ENCODE peak calls at places on chromosomes 12 and 14, in ten cellular contexts. C, T, E, M, J, P, U, I, O and B are unnamed samples.

GRCh38 chr12:11344504-11344903 is 34.3 kb upstream of the PRB4 start:
- DNase-seq in I (no peak), C (no peak), O (no peak), J (no peak), U (no peak), T (no peak), E (no peak), M (no peak), P (no peak), B (no peak)

GRCh38 chr14:105873870-105874512 is 347.6 kb downstream of the TMEM121 start:
- DNase-seq in T (no peak), P (no peak), C (no peak), M (no peak), J (no peak), E (no peak), I (no peak), O (no peak), U (no peak), B (no peak)

GRCh38 chr12:14395059-14395778 is 29.7 kb downstream of the ATF7IP start:
- DNase-seq in U (no peak), I (no peak), P (no peak), C (no peak), O (no peak), E (no peak), T (no peak), M (no peak), J (no peak), B (no peak)

GRCh38 chr12:81208193-81208946 is 130.5 kb downstream of the ACSS3 start:
- DNase-seq in O (peak; percentile 34), U (no peak), P (no peak), E (no peak), I (no peak), T (no peak), J (no peak), M (no peak), C (no peak), B (peak; percentile 48)

GRCh38 chr14:34059037-34059924 is 108.4 kb upstream of the EGLN3 start:
- DNase-seq in M (no peak), P (no peak), I (peak; percentile 40), E (no peak), T (no peak), C (no peak), O (no peak), U (no peak), J (no peak), B (no peak)

GRCh38 chr12:108328420-108328819 is 10.7 kb downstream of the CMKLR1 start:
- DNase-seq in J (no peak), O (no peak), T (no peak), E (no peak), U (no peak), P (no peak), M (no peak), I (no peak), C (no peak), B (no peak)

GRCh38 chr14:99656171-99656570 is 11.2 kb downstream of the HHIPL1 start:
- DNase-seq in M (no peak), U (no peak), J (no peak), P (no peak), T (no peak), C (no peak), I (no peak), E (no peak), O (no peak), B (no peak)

GRCh38 chr14:44317433-44317746 is 189.7 kb downstream of the FSCB start:
- DNase-seq in O (no peak), U (no peak), M (no peak), P (no peak), C (no peak), J (no peak), I (no peak), T (no peak), E (no peak), B (no peak)

GRCh38 chr12:80442426-80443222 is 1.4 kb upstream of the PTPRQ start:
- DNase-seq in J (no peak), U (no peak), M (peak; percentile 63), O (no peak), I (no peak), C (no peak), E (no peak), T (no peak), P (no peak), B (no peak)

GRCh38 chr12:114658002-114658441 is 26.0 kb downstream of the TBX3 start:
- DNase-seq in T (no peak), O (no peak), J (no peak), P (no peak), U (no peak), I (no peak), C (no peak), M (peak; percentile 13), E (no peak), B (no peak)

GRCh38 chr12:53418221-53418620 is 5.4 kb upstream of the AMHR2 start:
- DNase-seq in U (no peak), I (no peak), O (no peak), C (no peak), M (no peak), E (no peak), J (no peak), T (no peak), P (no peak), B (no peak)

GRCh38 chr12:27626239-27626638 is 70.0 kb upstream of the REP15 start:
- DNase-seq in T (no peak), U (no peak), M (no peak), O (no peak), P (no peak), J (no peak), E (no peak), I (no peak), C (no peak), B (no peak)

GRCh38 chr14:85471156-85471555 is 58.8 kb upstream of the FLRT2 start:
- DNase-seq in E (no peak), T (no peak), U (no peak), P (no peak), O (no peak), M (peak; percentile 57), J (no peak), I (no peak), C (no peak), B (no peak)

GRCh38 chr14:89508863-89509262 is 91.8 kb upstream of the FOXN3 start:
- DNase-seq in E (no peak), I (no peak), T (no peak), P (no peak), J (no peak), O (no peak), C (no peak), U (no peak), M (no peak), B (no peak)

DNA sequence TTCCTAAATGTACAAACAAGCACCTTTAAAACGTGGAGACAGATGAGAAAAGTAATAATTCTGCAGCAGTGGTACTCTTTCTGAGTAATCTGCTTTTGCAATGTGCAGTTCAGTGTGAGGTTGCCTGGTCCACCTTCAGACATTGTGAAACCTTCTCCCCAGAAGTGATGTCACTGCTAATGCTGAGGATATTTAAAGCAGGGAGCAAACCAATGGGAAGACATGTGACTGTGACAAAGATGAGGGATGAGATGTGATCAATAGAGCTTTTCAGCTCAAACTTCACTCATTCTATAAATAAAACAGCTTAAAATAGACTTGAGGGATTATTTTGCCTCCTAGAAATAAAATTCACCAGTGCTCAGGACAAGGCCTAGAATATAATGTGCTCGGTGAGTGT is 9.2 kb downstream of the SLC7A8 start:
- DNase-seq in P (no peak), I (no peak), U (no peak), E (no peak), O (peak; percentile 59), C (no peak), T (no peak), M (peak; percentile 48), J (no peak), B (no peak)
- TF ChIP-seq POLR2A in P (no peak), I (no peak), U (no peak), E (no peak), O (no peak), C (no peak), T (no peak), M (no peak), J (no peak), B (no peak)

DNA sequence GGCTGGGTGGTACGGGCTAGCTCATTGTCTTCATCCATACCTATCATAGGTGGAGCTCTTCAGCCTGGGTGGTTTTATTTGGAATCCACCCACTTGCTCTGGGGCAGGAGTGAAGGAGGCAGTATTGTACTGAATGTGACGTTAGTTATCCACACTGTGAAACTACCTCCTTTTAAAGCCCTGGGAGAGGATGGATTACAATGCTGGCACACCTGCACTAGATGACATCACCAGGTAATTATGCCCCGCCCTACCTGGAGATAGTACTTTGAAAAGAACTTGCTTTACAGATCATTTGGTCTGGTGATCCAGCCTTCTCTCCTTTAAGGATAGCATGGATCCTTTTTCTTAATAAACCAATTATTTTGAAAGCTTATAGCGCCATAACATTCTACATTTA is 78.0 kb downstream of the B4GALNT3 start:
- DNase-seq in T (no peak), I (no peak), J (peak; percentile 29), C (no peak), M (no peak), U (no peak), E (no peak), O (no peak), P (no peak), B (peak; percentile 90)
- TF ChIP-seq POLR2A in T (no peak), I (no peak), J (no peak), C (no peak), M (no peak), U (no peak), E (no peak), O (no peak), P (no peak), B (no peak)

DNA sequence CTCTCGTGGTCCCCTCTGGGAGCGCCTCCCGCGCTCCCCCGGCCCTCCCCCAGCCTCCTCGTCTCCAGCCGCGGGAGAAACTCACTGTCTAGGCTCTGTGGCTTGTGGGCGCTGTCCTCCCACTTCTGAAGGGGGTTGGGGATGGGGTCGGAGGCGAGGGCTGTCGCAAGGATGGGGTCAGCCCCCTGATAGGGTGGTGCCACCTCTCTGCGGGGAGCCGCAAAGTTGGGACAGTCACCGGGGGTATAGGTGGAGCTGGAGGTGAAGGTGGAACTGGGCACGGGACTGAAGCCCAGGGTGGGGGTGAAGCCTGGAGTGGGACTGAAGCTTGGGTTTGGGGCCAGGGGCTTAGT is 12.2 kb downstream of the TNFRSF1A start:
- DNase-seq in U (no peak), C (no peak), I (no peak), P (no peak), T (no peak), E (no peak), M (no peak), J (no peak), O (peak; percentile 28), B (peak; percentile 45)
- TF ChIP-seq POLR2A in U (no peak), C (no peak), I (no peak), P (no peak), T (no peak), E (no peak), M (no peak), J (no peak), O (no peak), B (no peak)

DNA sequence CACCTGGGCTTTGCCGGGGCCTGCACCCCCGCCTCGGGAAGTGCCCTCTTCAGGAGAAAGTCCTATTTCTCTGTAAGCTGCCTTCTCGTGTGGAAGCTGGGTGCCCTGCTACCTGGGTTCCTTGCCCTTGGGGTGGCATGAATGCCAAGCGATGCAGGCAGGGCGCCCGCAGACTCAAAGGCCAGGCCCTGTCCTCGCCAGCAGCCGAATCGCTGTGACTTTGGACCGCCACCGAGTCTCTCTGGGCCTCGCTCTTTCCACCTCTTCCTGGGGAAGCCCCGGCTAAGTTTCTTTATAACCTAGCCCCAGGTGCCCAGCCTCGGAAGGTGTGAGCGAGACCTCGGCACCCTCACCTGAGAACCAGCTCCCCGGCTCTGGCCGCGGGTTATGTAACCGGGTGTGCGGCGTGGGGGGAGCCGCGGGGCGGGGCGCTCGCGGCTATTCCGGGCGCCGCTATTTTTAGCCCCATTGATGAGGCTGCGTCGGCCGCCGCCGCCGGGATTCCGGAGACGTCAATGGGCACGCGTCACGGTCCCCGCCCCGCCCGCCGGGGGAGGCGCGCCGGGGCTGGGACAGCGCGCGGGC is 14.6 kb upstream of the NR4A1 start:
- DNase-seq in T (no peak), C (peak; percentile 54), P (peak; percentile 79), O (peak; percentile 91), U (peak; percentile 67), I (peak; percentile 83), E (peak; percentile 93), J (no peak), M (peak; percentile 75), B (peak; percentile 87)
- TF ChIP-seq POLR2A in T (peak; percentile 20), C (no peak), P (no peak), O (peak; percentile 68), U (no peak), I (no peak), E (peak; percentile 11), J (no peak), M (peak; percentile 72), B (peak; percentile 36)